ENCODE peak calls at places on chromosomes 4 and X, in five cellular contexts. B is GM23248, C is GM23338, X is colonic mucosa, Z is uterus. M is an unnamed sample. For H3K4me1, the result is how much of the 10 kb centered on the place peaks cover.

GRCh38 chr4:101790521-101791188 is at the start of gene BANK1:
- DNase-seq in B (no peak), C (peak), X (peak), Z (no peak), M (peak)

GRCh38 chr4:95388911-95389310 is 159.9 kb downstream of the UNC5C start:
- DNase-seq in B (no peak), C (peak), X (no peak), Z (no peak), M (no peak)

GRCh38 chr4:26074672-26075071 is 160.7 kb downstream of the SMIM20 start:
- DNase-seq in B (no peak), C (peak), X (no peak), Z (no peak), M (no peak)

GRCh38 chr4:2277956-2278355 is 16.0 kb upstream of the MXD4 start:
- DNase-seq in B (no peak), C (no peak), X (no peak), Z (no peak), M (no peak)

GRCh38 chr4:165597581-165598480 is 219.0 kb downstream of the CPE start:
- DNase-seq in B (no peak), C (no peak), X (no peak), Z (no peak), M (no peak)

GRCh38 chr4:76199664-76200211 is 13.9 kb downstream of the SCARB2 start:
- DNase-seq in B (no peak), C (peak), X (peak), Z (no peak), M (peak)

GRCh38 chr4:55902677-55903076 is 46.1 kb upstream of the CEP135 start:
- DNase-seq in B (no peak), C (no peak), X (no peak), Z (no peak), M (no peak)

GRCh38 chr4:158043971-158044618 is 128.7 kb downstream of the GASK1B start:
- DNase-seq in B (no peak), C (no peak), X (no peak), Z (no peak), M (no peak)

GRCh38 chr4:149923736-149924135 is 108.1 kb upstream of the IQCM start:
- DNase-seq in B (no peak), C (peak), X (no peak), Z (no peak), M (no peak)

GRCh38 chrX:75076429-75076828 is 79.7 kb downstream of the ABCB7 start:
- DNase-seq in B (no peak), C (no peak), X (no peak), Z (no peak), M (no peak)

GRCh38 chr4:11730545-11730944 is 301.9 kb upstream of the HS3ST1 start:
- DNase-seq in B (no peak), C (no peak), X (no peak), Z (no peak), M (no peak)

GRCh38 chr4:75235359-75235951 is 278.7 kb downstream of the RCHY1 start:
- DNase-seq in B (no peak), C (no peak), X (no peak), Z (no peak), M (no peak)

GRCh38 chr4:81227138-81227537 is 12.1 kb upstream of the PRKG2 start:
- DNase-seq in B (no peak), C (no peak), X (no peak), Z (no peak), M (no peak)

GRCh38 chr4:36997727-36998126 is 246.8 kb upstream of the NWD2 start:
- DNase-seq in B (no peak), C (no peak), X (no peak), Z (no peak), M (no peak)

GRCh38 chr4:164512124-164512523 is 241.8 kb upstream of the SMIM31 start:
- DNase-seq in B (no peak), C (no peak), X (no peak), Z (no peak), M (no peak)

GRCh38 chr4:88012652-88013051 is 5.2 kb downstream of the PKD2 start:
- DNase-seq in B (no peak), C (no peak), X (no peak), Z (no peak), M (no peak)

GRCh38 chrX:43375146-43375545 is 281.0 kb upstream of the MAOA start:
- DNase-seq in B (no peak), C (no peak), X (no peak), Z (no peak), M (no peak)

GRCh38 chrX:33126469-33126868 is 84.9 kb downstream of the DMD start:
- DNase-seq in B (no peak), C (no peak), X (no peak), Z (no peak), M (no peak)

GRCh38 chr4:174600391-174600790 is 78.1 kb upstream of the HPGD start:
- DNase-seq in B (peak), C (no peak), X (no peak), Z (no peak), M (no peak)

GRCh38 chrX:19744231-19744630 is 143.2 kb downstream of the SH3KBP1 start:
- DNase-seq in B (no peak), C (no peak), X (no peak), Z (no peak), M (no peak)

GRCh38 chrX:41293269-41293668 is 40.7 kb upstream of the DDX3X start:
- DNase-seq in B (no peak), C (peak), X (no peak), Z (no peak), M (no peak)

GRCh38 chr4:109655396-109655795 is 47.8 kb downstream of the CASP6 start:
- DNase-seq in B (no peak), C (no peak), X (no peak), Z (no peak), M (no peak)

GRCh38 chrX:68083510-68083909 is 349.8 kb downstream of the OPHN1 start:
- DNase-seq in B (peak), C (no peak), X (no peak), Z (no peak), M (no peak)

DNA sequence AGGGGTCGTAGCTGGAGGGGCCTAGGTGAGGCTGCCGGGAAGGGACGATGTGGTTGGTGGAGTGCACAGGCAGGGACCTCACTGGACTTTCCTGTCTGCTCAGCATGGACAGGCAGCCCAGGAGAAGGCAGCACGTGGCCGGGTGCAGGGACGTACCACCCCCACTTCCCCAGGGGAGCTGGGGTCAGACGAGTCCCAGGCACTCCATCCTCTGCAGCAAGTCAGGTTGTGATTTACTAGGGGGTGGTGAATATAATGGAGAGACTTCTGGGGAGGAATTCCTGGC is 1.5 kb upstream of the CTBP1 start:
- DNase-seq in B (no peak), C (no peak), X (no peak), Z (no peak), M (no peak)
- H3K4me1 ChIP-seq in B (under half), C (under half), X (under half), Z (under half), M (under half)

GRCh38 chr4:123749408-123749807 is 352.8 kb downstream of the SPRY1 start:
- DNase-seq in B (no peak), C (no peak), X (no peak), Z (no peak), M (no peak)

GRCh38 chr4:123744664-123745290 is 348.2 kb downstream of the SPRY1 start:
- DNase-seq in B (no peak), C (no peak), X (no peak), Z (peak), M (peak)

GRCh38 chr4:123748806-123749205 is 352.2 kb downstream of the SPRY1 start:
- DNase-seq in B (no peak), C (no peak), X (no peak), Z (no peak), M (no peak)

GRCh38 chr4:123746981-123747380 is 350.4 kb downstream of the SPRY1 start:
- DNase-seq in B (no peak), C (peak), X (no peak), Z (no peak), M (no peak)

DNA sequence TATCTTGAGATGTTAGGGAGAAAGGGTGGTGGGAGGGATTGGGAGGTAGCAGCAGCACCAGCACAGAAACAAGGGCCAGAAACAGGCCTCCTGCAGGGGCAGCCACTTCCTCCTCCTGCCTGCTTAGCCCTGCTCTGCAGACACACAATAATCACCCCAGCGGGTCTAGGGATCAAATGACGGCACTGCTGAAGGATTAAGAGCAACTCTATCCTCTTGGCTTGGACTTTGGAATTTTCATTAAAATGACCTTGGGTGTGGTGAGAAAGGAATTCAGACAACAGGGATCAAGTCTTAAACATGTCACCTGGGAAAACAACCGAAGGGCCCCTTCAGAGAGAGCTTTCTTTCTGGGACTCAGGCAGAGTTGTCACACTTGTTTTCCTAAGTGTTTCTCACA is 353.4 kb downstream of the SPRY1 start:
- DNase-seq in B (no peak), C (peak), X (no peak), Z (no peak), M (peak)
- H3K27ac ChIP-seq in B (no peak), C (peak), X (no peak), Z (no peak), M (no peak)

GRCh38 chr4:69649207-69649606 is 3.8 kb downstream of the UGT2A1 start:
- DNase-seq in B (peak), C (no peak), X (no peak), Z (no peak), M (no peak)
- H3K4me1 ChIP-seq in B (under half), C (under half), X (under half), Z (under half), M (under half)

GRCh38 chr4:128454281-128455075 is 166.9 kb upstream of the PGRMC2 start:
- DNase-seq in B (peak), C (peak), X (peak), Z (peak), M (peak)
- H3K27ac ChIP-seq in B (peak), C (no peak), X (no peak), Z (peak), M (no peak)

GRCh38 chr4:40309250-40309774 is 25.8 kb upstream of the CHRNA9 start:
- DNase-seq in B (peak), C (peak), X (peak), Z (peak), M (peak)
- H3K4me1 ChIP-seq in B (under half), C (under half), X (under half), Z (under half), M (under half)

GRCh38 chr4:119000400-119000799 is 111.7 kb downstream of the SYNPO2 start:
- DNase-seq in B (peak), C (no peak), X (no peak), Z (peak), M (no peak)
- H3K27ac ChIP-seq in B (no peak), C (no peak), X (peak), Z (peak), M (peak)

DNA sequence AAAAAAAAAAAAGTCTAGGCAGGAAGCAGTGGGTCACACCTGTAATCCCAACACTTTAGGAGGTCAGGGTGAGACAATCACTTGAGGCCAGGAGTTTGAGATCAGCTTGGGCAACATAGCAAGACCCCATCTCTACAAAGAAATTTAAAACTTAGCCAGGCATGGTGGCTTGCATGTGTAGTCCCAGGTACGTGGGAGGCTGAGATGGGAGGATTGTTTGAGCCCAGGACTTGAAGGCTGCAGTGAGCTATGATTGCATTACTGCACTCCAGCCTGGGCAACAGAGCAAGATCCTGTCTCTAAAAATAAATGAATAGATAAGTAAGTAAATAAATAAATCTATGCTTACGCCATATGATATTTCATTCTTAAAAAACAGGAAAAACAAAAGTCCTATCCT is 65.3 kb downstream of the DHRSX start:
- DNase-seq in B (no peak), C (no peak), X (no peak), Z (no peak), M (no peak)
- H3K4me1 ChIP-seq in B (under half), C (under half), X (under half), Z (under half), M (under half)

DNA sequence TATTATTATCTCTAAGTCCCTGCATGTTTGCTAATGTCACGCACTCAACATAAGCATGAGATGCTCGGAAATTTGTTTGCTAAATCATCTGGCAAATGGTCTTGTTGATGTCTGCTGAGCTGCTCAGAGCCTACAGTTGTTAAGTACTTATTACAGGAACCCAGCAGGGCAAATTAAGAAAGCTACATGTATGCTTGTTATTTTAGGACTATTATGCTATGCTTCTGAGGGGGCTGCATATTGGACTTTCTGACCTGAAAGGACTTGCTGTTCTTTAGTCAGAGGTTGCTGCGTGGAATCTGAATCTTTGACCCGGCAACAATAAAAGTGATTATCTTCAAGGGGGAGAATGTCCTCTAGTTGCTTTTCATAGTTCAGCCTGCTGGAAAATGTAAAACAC is 36.3 kb upstream of the TENM3 start:
- DNase-seq in B (no peak), C (no peak), X (no peak), Z (no peak), M (peak)
- H3K27ac ChIP-seq in B (no peak), C (peak), X (no peak), Z (peak), M (no peak)